ENCODE peak calls at places on chromosomes 5 and 9, in ten cellular contexts. H is activated CD8-positive, alpha-beta memory T cell treated with anti-CD3 and anti-CD28 coated beads, Interleukin-2, amount 10 ng/mL, durations not matched to agents 7 days and 5 days; D is omental fat pad; W is activated naive CD4-positive, alpha-beta T cell; X is body of pancreas; J is ELR; E is AG04450; Z is heart right ventricle; T is RCC 7860; G is NCI-H2107. F is an unnamed sample.

GRCh38 chr5:132498686-132499271 is 8.2 kb upstream of the IRF1 start:
- DNase-seq in H (no peak), D (no peak), W (no peak), X (no peak), J (no peak), E (no peak), Z (no peak), T (no peak), G (no peak), F (peak)

GRCh38 chr9:3401556-3401955 is 124.2 kb downstream of the RFX3 start:
- DNase-seq in H (no peak), D (no peak), W (no peak), X (no peak), J (no peak), E (no peak), Z (no peak), T (no peak), G (no peak), F (no peak)

GRCh38 chr9:79616013-79616412 is 44.2 kb downstream of the TLE4 start:
- DNase-seq in H (no peak), D (no peak), W (no peak), X (no peak), J (peak), E (no peak), Z (no peak), T (no peak), G (no peak), F (no peak)

GRCh38 chr5:180119031-180119885 is 47.7 kb upstream of the RNF130 start:
- DNase-seq in H (no peak), D (no peak), W (no peak), X (no peak), J (no peak), E (no peak), Z (no peak), T (no peak), G (no peak), F (no peak)

GRCh38 chr9:20040991-20041606 is 252.3 kb upstream of the SLC24A2 start:
- DNase-seq in H (no peak), D (no peak), W (no peak), X (no peak), J (no peak), E (no peak), Z (no peak), T (no peak), G (no peak), F (no peak)

GRCh38 chr5:142551242-142552067 is 134.4 kb downstream of the FGF1 start:
- DNase-seq in H (no peak), D (no peak), W (no peak), X (no peak), J (peak), E (no peak), Z (peak), T (no peak), G (peak), F (no peak)

GRCh38 chr5:94632024-94632423 is 13.6 kb downstream of the SLF1 start:
- DNase-seq in H (no peak), D (no peak), W (no peak), X (no peak), J (no peak), E (no peak), Z (no peak), T (no peak), G (no peak), F (no peak)

GRCh38 chr5:149641000-149641576 is 59.8 kb downstream of the ARHGEF37 start:
- DNase-seq in H (no peak), D (no peak), W (no peak), X (no peak), J (no peak), E (no peak), Z (peak), T (no peak), G (no peak), F (peak)

GRCh38 chr9:132840980-132841379 is 37.1 kb downstream of the AK8 start:
- DNase-seq in H (no peak), D (no peak), W (no peak), X (no peak), J (no peak), E (no peak), Z (no peak), T (no peak), G (no peak), F (no peak)

GRCh38 chr9:130902204-130903185 is 5.9 kb upstream of the QRFP start:
- DNase-seq in H (no peak), D (no peak), W (no peak), X (no peak), J (no peak), E (no peak), Z (no peak), T (no peak), G (no peak), F (no peak)

GRCh38 chr5:7608772-7609171 is 212.8 kb downstream of the ADCY2 start:
- DNase-seq in H (no peak), D (no peak), W (no peak), X (no peak), J (no peak), E (no peak), Z (no peak), T (no peak), G (no peak), F (no peak)

F was measured in lower leg skin.